ENCODE peak calls at places on chromosomes 3 and 15, in seven cellular contexts. One of them, this sample, is unnamed.

GRCh38 chr15:21262851-21263400 is 177.4 kb downstream of the POTEB3 start:
- DNase-seq in heart right ventricle: no peak
- DNase-seq in heart left ventricle: no peak
- DNase-seq in ovary: no peak
- DNase-seq in fibroblast of lung: no peak
- DNase-seq in spleen: no peak
- DNase-seq in tibial nerve: no peak
- DNase-seq in this sample: no peak

GRCh38 chr15:57703387-57703786 is 3.1 kb upstream of the POLR2M start:
- DNase-seq in tibial nerve: no peak
- DNase-seq in ovary: no peak
- DNase-seq in heart left ventricle: no peak
- DNase-seq in fibroblast of lung: peak; percentile 61
- DNase-seq in heart right ventricle: no peak
- DNase-seq in spleen: no peak
- DNase-seq in this sample: no peak

GRCh38 chr15:69939513-69940440 is 157.9 kb downstream of the TLE3 start:
- DNase-seq in heart left ventricle: no peak
- DNase-seq in ovary: no peak
- DNase-seq in heart right ventricle: no peak
- DNase-seq in fibroblast of lung: peak; percentile 22
- DNase-seq in spleen: no peak
- DNase-seq in tibial nerve: no peak
- DNase-seq in this sample: no peak

GRCh38 chr15:80856809-80857377 is 77.7 kb downstream of the CEMIP start:
- DNase-seq in tibial nerve: peak; percentile 12
- DNase-seq in spleen: no peak
- DNase-seq in fibroblast of lung: peak; percentile 47
- DNase-seq in heart right ventricle: peak; percentile 72
- DNase-seq in ovary: peak; percentile 41
- DNase-seq in heart left ventricle: peak; percentile 72
- DNase-seq in this sample: peak; percentile 57

GRCh38 chr3:58683001-58683845 is 16.6 kb upstream of the FAM3D start:
- DNase-seq in heart left ventricle: no peak
- DNase-seq in spleen: no peak
- DNase-seq in tibial nerve: no peak
- DNase-seq in ovary: no peak
- DNase-seq in heart right ventricle: no peak
- DNase-seq in fibroblast of lung: peak; percentile 90
- DNase-seq in this sample: no peak

GRCh38 chr3:9168230-9168629 is 81.2 kb downstream of the SRGAP3 start:
- DNase-seq in fibroblast of lung: no peak
- DNase-seq in spleen: peak; percentile 81
- DNase-seq in ovary: no peak
- DNase-seq in heart right ventricle: no peak
- DNase-seq in tibial nerve: no peak
- DNase-seq in heart left ventricle: no peak
- DNase-seq in this sample: no peak

GRCh38 chr3:37603722-37604121 is 258.0 kb upstream of the CTDSPL start:
- DNase-seq in fibroblast of lung: no peak
- DNase-seq in tibial nerve: no peak
- DNase-seq in heart left ventricle: no peak
- DNase-seq in heart right ventricle: no peak
- DNase-seq in ovary: no peak
- DNase-seq in spleen: no peak
- DNase-seq in this sample: no peak

GRCh38 chr3:8298021-8298954 is 203.3 kb upstream of the LMCD1 start:
- DNase-seq in fibroblast of lung: no peak
- DNase-seq in ovary: no peak
- DNase-seq in heart right ventricle: no peak
- DNase-seq in tibial nerve: no peak
- DNase-seq in heart left ventricle: no peak
- DNase-seq in spleen: no peak
- DNase-seq in this sample: no peak

GRCh38 chr15:87827126-87827525 is 429.4 kb downstream of the NTRK3 start:
- DNase-seq in tibial nerve: no peak
- DNase-seq in spleen: no peak
- DNase-seq in ovary: no peak
- DNase-seq in heart left ventricle: no peak
- DNase-seq in heart right ventricle: no peak
- DNase-seq in fibroblast of lung: peak; percentile 64
- DNase-seq in this sample: peak; percentile 52

GRCh38 chr15:49238342-49238741 is 68.3 kb downstream of the GALK2 start:
- DNase-seq in ovary: no peak
- DNase-seq in heart left ventricle: no peak
- DNase-seq in fibroblast of lung: peak; percentile 85
- DNase-seq in heart right ventricle: peak; percentile 16
- DNase-seq in tibial nerve: no peak
- DNase-seq in spleen: no peak
- DNase-seq in this sample: peak; percentile 93

GRCh38 chr15:28117591-28117990 is 18.5 kb upstream of the OCA2 start:
- DNase-seq in spleen: no peak
- DNase-seq in tibial nerve: no peak
- DNase-seq in ovary: no peak
- DNase-seq in heart left ventricle: no peak
- DNase-seq in fibroblast of lung: no peak
- DNase-seq in heart right ventricle: no peak
- DNase-seq in this sample: no peak

GRCh38 chr3:119343719-119344118 is 49.5 kb downstream of the ARHGAP31 start:
- DNase-seq in heart right ventricle: no peak
- DNase-seq in heart left ventricle: no peak
- DNase-seq in spleen: no peak
- DNase-seq in fibroblast of lung: no peak
- DNase-seq in tibial nerve: no peak
- DNase-seq in ovary: no peak
- DNase-seq in this sample: no peak

GRCh38 chr15:52102468-52102867 is 10.1 kb downstream of the BCL2L10 start:
- DNase-seq in heart right ventricle: no peak
- DNase-seq in fibroblast of lung: peak; percentile 85
- DNase-seq in spleen: no peak
- DNase-seq in ovary: no peak
- DNase-seq in tibial nerve: no peak
- DNase-seq in heart left ventricle: no peak
- DNase-seq in this sample: peak; percentile 94

GRCh38 chr3:33578325-33579180 is 138.3 kb upstream of the UBP1 start:
- DNase-seq in ovary: no peak
- DNase-seq in tibial nerve: no peak
- DNase-seq in fibroblast of lung: peak; percentile 15
- DNase-seq in spleen: no peak
- DNase-seq in heart left ventricle: no peak
- DNase-seq in heart right ventricle: no peak
- DNase-seq in this sample: peak; percentile 59

GRCh38 chr3:37546876-37547275 is 314.8 kb upstream of the CTDSPL start:
- DNase-seq in heart right ventricle: peak; percentile 65
- DNase-seq in spleen: no peak
- DNase-seq in fibroblast of lung: peak; percentile 22
- DNase-seq in tibial nerve: peak; percentile 16
- DNase-seq in heart left ventricle: peak; percentile 59
- DNase-seq in ovary: no peak
- DNase-seq in this sample: peak; percentile 61

GRCh38 chr3:41167722-41168497 is 31.4 kb upstream of the CTNNB1 start:
- DNase-seq in tibial nerve: no peak
- DNase-seq in heart left ventricle: no peak
- DNase-seq in fibroblast of lung: no peak
- DNase-seq in heart right ventricle: no peak
- DNase-seq in spleen: no peak
- DNase-seq in ovary: no peak
- DNase-seq in this sample: no peak

GRCh38 chr3:10315771-10316344 is 5.1 kb downstream of the SEC13 start:
- DNase-seq in fibroblast of lung: no peak
- DNase-seq in heart right ventricle: no peak
- DNase-seq in tibial nerve: no peak
- DNase-seq in ovary: no peak
- DNase-seq in heart left ventricle: no peak
- DNase-seq in spleen: no peak
- DNase-seq in this sample: no peak

GRCh38 chr15:86103825-86104224 is 24.2 kb downstream of the AGBL1 start:
- DNase-seq in fibroblast of lung: no peak
- DNase-seq in heart right ventricle: no peak
- DNase-seq in spleen: peak; percentile 55
- DNase-seq in tibial nerve: no peak
- DNase-seq in heart left ventricle: no peak
- DNase-seq in ovary: no peak
- DNase-seq in this sample: no peak

GRCh38 chr15:99467861-99468460 is 97.8 kb upstream of the MEF2A start:
- DNase-seq in heart left ventricle: no peak
- DNase-seq in heart right ventricle: no peak
- DNase-seq in spleen: no peak
- DNase-seq in ovary: no peak
- DNase-seq in fibroblast of lung: peak; percentile 52
- DNase-seq in tibial nerve: no peak
- DNase-seq in this sample: peak; percentile 46
- TF ChIP-seq CTCF in heart left ventricle: no peak
- TF ChIP-seq CTCF in heart right ventricle: no peak
- TF ChIP-seq CTCF in spleen: no peak
- TF ChIP-seq CTCF in ovary: no peak
- TF ChIP-seq CTCF in fibroblast of lung: no peak
- TF ChIP-seq CTCF in tibial nerve: no peak
- TF ChIP-seq CTCF in this sample: no peak

GRCh38 chr3:64213224-64213893 is 11.9 kb downstream of the PRICKLE2 start:
- DNase-seq in spleen: no peak
- DNase-seq in ovary: no peak
- DNase-seq in heart left ventricle: no peak
- DNase-seq in fibroblast of lung: no peak
- DNase-seq in heart right ventricle: no peak
- DNase-seq in tibial nerve: no peak
- DNase-seq in this sample: no peak
- H3K4me3 ChIP-seq in spleen: no peak overlapping the region
- H3K4me3 ChIP-seq in ovary: no peak overlapping the region
- H3K4me3 ChIP-seq in heart left ventricle: peak overlapping the region; percentile 39
- H3K4me3 ChIP-seq in fibroblast of lung: peak overlapping the region; percentile 44
- H3K4me3 ChIP-seq in heart right ventricle: no peak overlapping the region
- H3K4me3 ChIP-seq in tibial nerve: peak overlapping the region; percentile 22
- H3K4me3 ChIP-seq in this sample: peak overlapping the region; percentile 38

GRCh38 chr3:189365609-189366564 is 194.1 kb downstream of the TPRG1 start:
- DNase-seq in fibroblast of lung: peak; percentile 32
- DNase-seq in ovary: no peak
- DNase-seq in tibial nerve: no peak
- DNase-seq in spleen: no peak
- DNase-seq in heart right ventricle: no peak
- DNase-seq in heart left ventricle: no peak
- DNase-seq in this sample: peak; percentile 64
- TF ChIP-seq CTCF in fibroblast of lung: no peak
- TF ChIP-seq CTCF in ovary: no peak
- TF ChIP-seq CTCF in tibial nerve: no peak
- TF ChIP-seq CTCF in spleen: no peak
- TF ChIP-seq CTCF in heart right ventricle: no peak
- TF ChIP-seq CTCF in heart left ventricle: no peak
- TF ChIP-seq CTCF in this sample: no peak

GRCh38 chr3:175073209-175073905 is 214.2 kb downstream of the NAALADL2 start:
- DNase-seq in spleen: no peak
- DNase-seq in heart left ventricle: no peak
- DNase-seq in tibial nerve: no peak
- DNase-seq in ovary: no peak
- DNase-seq in heart right ventricle: no peak
- DNase-seq in fibroblast of lung: peak; percentile 10
- DNase-seq in this sample: peak; percentile 24
- H3K4me3 ChIP-seq in spleen: no peak overlapping the region
- H3K4me3 ChIP-seq in heart left ventricle: no peak overlapping the region
- H3K4me3 ChIP-seq in tibial nerve: no peak overlapping the region
- H3K4me3 ChIP-seq in ovary: no peak overlapping the region
- H3K4me3 ChIP-seq in heart right ventricle: no peak overlapping the region
- H3K4me3 ChIP-seq in fibroblast of lung: no peak overlapping the region
- H3K4me3 ChIP-seq in this sample: no peak overlapping the region

GRCh38 chr3:166013073-166013679 is 176.0 kb upstream of the BCHE start:
- DNase-seq in tibial nerve: no peak
- DNase-seq in spleen: no peak
- DNase-seq in fibroblast of lung: peak; percentile 20
- DNase-seq in heart right ventricle: no peak
- DNase-seq in ovary: no peak
- DNase-seq in heart left ventricle: no peak
- DNase-seq in this sample: peak; percentile 32
- TF ChIP-seq CTCF in tibial nerve: peak; percentile 21
- TF ChIP-seq CTCF in spleen: no peak
- TF ChIP-seq CTCF in fibroblast of lung: peak; percentile 46
- TF ChIP-seq CTCF in heart right ventricle: no peak
- TF ChIP-seq CTCF in ovary: no peak
- TF ChIP-seq CTCF in heart left ventricle: peak; percentile 42
- TF ChIP-seq CTCF in this sample: peak; percentile 36

This sample was measured in cardiac fibroblast.